ENCODE peak calls at places on chromosome 3, in eight cellular contexts. One of them, this sample, is unnamed. For H3K9me3, the result is how much of the 10 kb centered on the place peaks cover.

GRCh38 chr3:130374033-130374432 is 28.6 kb downstream of the COL6A5 start:
- DNase-seq in GM12878: no peak
- DNase-seq in AG04450: no peak
- DNase-seq in HCT116: no peak
- DNase-seq in lower lobe of right lung: no peak
- DNase-seq in psoas muscle: no peak
- DNase-seq in cardiac muscle cell: no peak
- DNase-seq in kidney: no peak
- DNase-seq in this sample: no peak

GRCh38 chr3:15500107-15500724 is 21.3 kb downstream of the COLQ start:
- DNase-seq in GM12878: no peak
- DNase-seq in AG04450: no peak
- DNase-seq in HCT116: no peak
- DNase-seq in lower lobe of right lung: no peak
- DNase-seq in psoas muscle: no peak
- DNase-seq in cardiac muscle cell: no peak
- DNase-seq in kidney: no peak
- DNase-seq in this sample: no peak

GRCh38 chr3:50155891-50156290 is 767 bp downstream of the SEMA3F start:
- DNase-seq in GM12878: no peak
- DNase-seq in AG04450: no peak
- DNase-seq in HCT116: no peak
- DNase-seq in lower lobe of right lung: no peak
- DNase-seq in psoas muscle: no peak
- DNase-seq in cardiac muscle cell: no peak
- DNase-seq in kidney: no peak
- DNase-seq in this sample: no peak

GRCh38 chr3:189080745-189081144 is 91.0 kb upstream of the TPRG1 start:
- DNase-seq in GM12878: no peak
- DNase-seq in AG04450: no peak
- DNase-seq in HCT116: no peak
- DNase-seq in lower lobe of right lung: no peak
- DNase-seq in psoas muscle: no peak
- DNase-seq in cardiac muscle cell: no peak
- DNase-seq in kidney: no peak
- DNase-seq in this sample: no peak

GRCh38 chr3:122577409-122578028 is at the start of gene PARP15:
- DNase-seq in GM12878: no peak
- DNase-seq in AG04450: no peak
- DNase-seq in HCT116: no peak
- DNase-seq in lower lobe of right lung: peak
- DNase-seq in psoas muscle: peak
- DNase-seq in cardiac muscle cell: peak
- DNase-seq in kidney: peak
- DNase-seq in this sample: no peak

GRCh38 chr3:468172-468571 is 271.6 kb downstream of the CHL1 start:
- DNase-seq in GM12878: no peak
- DNase-seq in AG04450: no peak
- DNase-seq in HCT116: no peak
- DNase-seq in lower lobe of right lung: no peak
- DNase-seq in psoas muscle: no peak
- DNase-seq in cardiac muscle cell: peak
- DNase-seq in kidney: no peak
- DNase-seq in this sample: no peak

GRCh38 chr3:106030620-106030945 is 161.8 kb upstream of the CBLB start:
- DNase-seq in GM12878: no peak
- DNase-seq in AG04450: no peak
- DNase-seq in HCT116: no peak
- DNase-seq in lower lobe of right lung: no peak
- DNase-seq in psoas muscle: no peak
- DNase-seq in cardiac muscle cell: peak
- DNase-seq in kidney: no peak
- DNase-seq in this sample: no peak

GRCh38 chr3:139198186-139198585 is 145.6 kb upstream of the MRPS22 start:
- DNase-seq in GM12878: no peak
- DNase-seq in AG04450: no peak
- DNase-seq in HCT116: no peak
- DNase-seq in lower lobe of right lung: no peak
- DNase-seq in psoas muscle: no peak
- DNase-seq in cardiac muscle cell: no peak
- DNase-seq in kidney: no peak
- DNase-seq in this sample: no peak

GRCh38 chr3:50381315-50381714 is 22.0 kb upstream of the TMEM115 start:
- DNase-seq in GM12878: no peak
- DNase-seq in AG04450: no peak
- DNase-seq in HCT116: no peak
- DNase-seq in lower lobe of right lung: no peak
- DNase-seq in psoas muscle: no peak
- DNase-seq in cardiac muscle cell: no peak
- DNase-seq in kidney: no peak
- DNase-seq in this sample: no peak

GRCh38 chr3:127133971-127134370 is 59.0 kb upstream of the PRR23E start:
- DNase-seq in GM12878: no peak
- DNase-seq in AG04450: no peak
- DNase-seq in HCT116: no peak
- DNase-seq in lower lobe of right lung: no peak
- DNase-seq in psoas muscle: no peak
- DNase-seq in cardiac muscle cell: no peak
- DNase-seq in kidney: no peak
- DNase-seq in this sample: no peak

GRCh38 chr3:155807823-155808222 is 1.7 kb upstream of the C3orf33 start:
- DNase-seq in GM12878: no peak
- DNase-seq in AG04450: no peak
- DNase-seq in HCT116: no peak
- DNase-seq in lower lobe of right lung: no peak
- DNase-seq in psoas muscle: no peak
- DNase-seq in cardiac muscle cell: no peak
- DNase-seq in kidney: no peak
- DNase-seq in this sample: no peak

GRCh38 chr3:7260975-7261374 is 400.1 kb downstream of the GRM7 start:
- DNase-seq in GM12878: no peak
- DNase-seq in AG04450: no peak
- DNase-seq in HCT116: no peak
- DNase-seq in lower lobe of right lung: no peak
- DNase-seq in psoas muscle: no peak
- DNase-seq in cardiac muscle cell: no peak
- DNase-seq in kidney: no peak
- DNase-seq in this sample: no peak

GRCh38 chr3:7263347-7264195 is 402.7 kb downstream of the GRM7 start:
- DNase-seq in GM12878: no peak
- DNase-seq in AG04450: no peak
- DNase-seq in HCT116: no peak
- DNase-seq in lower lobe of right lung: peak
- DNase-seq in psoas muscle: no peak
- DNase-seq in cardiac muscle cell: no peak
- DNase-seq in kidney: peak
- DNase-seq in this sample: no peak

DNA sequence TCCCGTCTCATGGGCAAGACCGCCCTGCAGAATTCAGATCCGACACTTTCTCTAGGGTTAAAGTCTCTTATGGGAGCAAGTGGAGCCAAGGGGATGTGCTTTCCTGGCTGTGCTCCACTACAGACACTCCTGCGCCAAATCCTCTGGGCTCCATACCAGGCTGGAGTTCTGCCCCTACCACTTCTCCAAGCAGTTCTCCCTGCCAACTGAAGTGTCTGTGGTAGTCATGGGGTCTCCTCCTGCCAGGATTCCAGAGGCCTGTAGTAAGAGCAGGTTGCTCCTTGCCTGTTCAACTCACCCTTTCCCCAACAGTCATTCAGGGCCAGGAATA is 403.2 kb downstream of the GRM7 start:
- DNase-seq in GM12878: no peak
- DNase-seq in AG04450: no peak
- DNase-seq in HCT116: no peak
- DNase-seq in lower lobe of right lung: no peak
- DNase-seq in psoas muscle: no peak
- DNase-seq in cardiac muscle cell: no peak
- DNase-seq in kidney: no peak
- DNase-seq in this sample: no peak
- H3K9me3 ChIP-seq in GM12878: under half
- H3K9me3 ChIP-seq in AG04450: under half
- H3K9me3 ChIP-seq in HCT116: under half
- H3K9me3 ChIP-seq in lower lobe of right lung: under half
- H3K9me3 ChIP-seq in psoas muscle: under half
- H3K9me3 ChIP-seq in cardiac muscle cell: under half
- H3K9me3 ChIP-seq in kidney: under half
- H3K9me3 ChIP-seq in this sample: under half

DNA sequence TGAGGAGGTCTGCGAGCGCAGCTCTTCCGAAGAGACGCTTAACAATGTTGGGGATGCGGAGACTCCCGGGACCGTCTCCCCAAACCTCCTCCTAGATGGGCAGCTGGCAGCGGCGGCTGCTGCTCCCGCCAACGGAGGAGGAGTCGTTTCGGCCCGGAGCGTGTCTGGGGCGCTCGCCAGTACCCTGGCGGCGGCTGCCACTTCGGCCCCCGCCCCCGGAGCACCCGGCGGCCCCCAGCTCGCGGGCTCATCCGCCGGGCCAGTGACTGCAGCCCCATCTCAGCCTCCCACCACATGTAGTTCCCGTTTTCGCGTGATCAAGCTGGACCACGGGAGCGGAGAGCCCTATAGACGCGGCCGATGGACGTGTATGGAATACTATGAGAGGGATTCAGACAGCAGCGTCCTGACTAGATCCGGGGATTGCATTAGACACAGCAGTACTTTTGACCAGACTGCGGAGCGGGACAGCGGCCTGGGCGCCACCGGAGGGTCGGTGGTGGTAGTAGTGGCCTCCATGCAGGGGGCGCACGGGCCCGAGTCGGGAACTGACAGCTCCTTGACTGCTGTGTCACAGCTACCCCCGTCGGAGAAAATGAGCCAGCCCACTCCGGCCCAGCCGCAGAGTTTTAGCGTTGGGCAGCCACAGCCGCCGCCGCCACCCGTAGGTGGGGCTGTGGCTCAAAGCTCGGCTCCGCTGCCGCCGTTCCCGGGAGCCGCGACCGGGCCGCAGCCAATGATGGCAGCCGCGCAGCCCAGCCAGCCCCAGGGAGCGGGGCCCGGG is 1.6 kb downstream of the TSC22D2 start:
- DNase-seq in GM12878: no peak
- DNase-seq in AG04450: no peak
- DNase-seq in HCT116: no peak
- DNase-seq in lower lobe of right lung: peak
- DNase-seq in psoas muscle: peak
- DNase-seq in cardiac muscle cell: peak
- DNase-seq in kidney: peak
- DNase-seq in this sample: peak
- TF ChIP-seq CTCF in GM12878: peak
- TF ChIP-seq CTCF in AG04450: peak
- TF ChIP-seq CTCF in HCT116: peak
- TF ChIP-seq CTCF in lower lobe of right lung: peak
- TF ChIP-seq CTCF in psoas muscle: peak
- TF ChIP-seq CTCF in cardiac muscle cell: peak
- TF ChIP-seq CTCF in kidney: peak
- TF ChIP-seq CTCF in this sample: peak

DNA sequence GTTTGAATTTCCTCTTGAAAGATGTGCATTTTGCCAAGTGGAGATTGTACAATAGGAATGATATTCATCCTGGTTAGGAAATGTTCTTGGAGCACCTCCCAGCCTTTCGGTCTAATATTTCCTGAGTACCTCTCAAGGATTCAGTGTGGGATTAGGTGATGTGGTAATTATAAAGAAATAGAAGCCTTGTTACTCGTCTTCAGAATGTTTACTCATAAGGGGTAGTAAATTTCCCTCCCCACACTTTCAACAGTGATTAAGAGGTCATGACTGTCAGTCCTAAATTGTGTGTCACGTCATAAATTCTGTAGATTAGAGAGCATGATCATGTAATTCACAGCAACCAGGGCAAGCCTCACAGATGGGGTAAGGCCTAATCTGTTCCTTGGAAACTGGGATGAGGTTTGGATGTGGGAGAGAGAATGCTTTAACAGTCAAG is 633.1 kb upstream of the TBL1XR1 start:
- DNase-seq in GM12878: no peak
- DNase-seq in AG04450: no peak
- DNase-seq in HCT116: no peak
- DNase-seq in lower lobe of right lung: no peak
- DNase-seq in psoas muscle: no peak
- DNase-seq in cardiac muscle cell: peak
- DNase-seq in kidney: no peak
- DNase-seq in this sample: no peak
- H3K27ac ChIP-seq in GM12878: no peak
- H3K27ac ChIP-seq in AG04450: no peak
- H3K27ac ChIP-seq in HCT116: no peak
- H3K27ac ChIP-seq in lower lobe of right lung: peak
- H3K27ac ChIP-seq in psoas muscle: peak
- H3K27ac ChIP-seq in cardiac muscle cell: no peak
- H3K27ac ChIP-seq in kidney: no peak
- H3K27ac ChIP-seq in this sample: peak

GRCh38 chr3:112846764-112847163 is at the start of gene CD200R1L:
- DNase-seq in GM12878: no peak
- DNase-seq in AG04450: no peak
- DNase-seq in HCT116: no peak
- DNase-seq in lower lobe of right lung: no peak
- DNase-seq in psoas muscle: no peak
- DNase-seq in cardiac muscle cell: no peak
- DNase-seq in kidney: no peak
- DNase-seq in this sample: no peak
- H3K9me3 ChIP-seq in GM12878: under half
- H3K9me3 ChIP-seq in AG04450: under half
- H3K9me3 ChIP-seq in HCT116: under half
- H3K9me3 ChIP-seq in lower lobe of right lung: under half
- H3K9me3 ChIP-seq in psoas muscle: under half
- H3K9me3 ChIP-seq in cardiac muscle cell: under half
- H3K9me3 ChIP-seq in kidney: under half
- H3K9me3 ChIP-seq in this sample: under half

DNA sequence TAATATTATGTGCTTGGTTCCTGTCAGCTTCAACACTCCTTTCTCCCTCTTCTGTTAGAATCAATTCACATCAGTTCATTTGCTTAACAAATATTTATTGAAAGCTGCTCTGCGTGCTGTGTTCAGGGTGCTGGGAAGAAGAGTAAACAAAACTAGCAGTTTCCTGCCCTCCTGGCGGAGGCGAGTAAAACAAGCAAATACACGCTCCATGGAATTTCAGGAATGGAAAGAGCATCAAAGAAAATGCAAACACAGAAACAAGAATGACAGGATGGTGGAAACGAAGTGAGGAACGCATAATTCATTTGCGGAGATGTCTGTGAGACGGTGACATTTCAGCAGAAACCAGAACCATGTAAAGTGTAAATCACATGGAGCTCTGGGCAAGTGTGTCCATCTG is 49.4 kb upstream of the SPTSSB start:
- DNase-seq in GM12878: no peak
- DNase-seq in AG04450: no peak
- DNase-seq in HCT116: no peak
- DNase-seq in lower lobe of right lung: no peak
- DNase-seq in psoas muscle: no peak
- DNase-seq in cardiac muscle cell: no peak
- DNase-seq in kidney: no peak
- DNase-seq in this sample: no peak
- TF ChIP-seq CTCF in GM12878: no peak
- TF ChIP-seq CTCF in AG04450: peak
- TF ChIP-seq CTCF in HCT116: no peak
- TF ChIP-seq CTCF in lower lobe of right lung: no peak
- TF ChIP-seq CTCF in psoas muscle: no peak
- TF ChIP-seq CTCF in cardiac muscle cell: no peak
- TF ChIP-seq CTCF in kidney: no peak
- TF ChIP-seq CTCF in this sample: no peak

DNA sequence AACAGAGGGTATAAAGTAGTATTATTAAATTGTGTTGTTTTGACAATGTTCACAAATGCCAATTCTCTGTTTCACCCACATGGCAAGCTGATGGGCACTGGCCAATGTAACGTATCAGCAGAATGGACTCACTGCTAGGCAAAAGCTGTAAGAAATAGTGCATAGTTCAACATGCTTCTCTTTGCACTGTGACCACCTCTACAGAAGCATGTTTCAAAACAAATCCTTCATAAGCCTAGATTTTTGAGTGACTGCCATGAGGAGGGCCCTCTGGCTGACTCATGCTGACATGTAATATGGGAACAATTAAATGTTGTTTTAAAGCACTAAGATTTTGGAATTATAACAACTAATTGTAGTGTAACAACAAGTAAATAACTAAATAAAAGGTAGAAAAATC is 3.2 kb downstream of the GBE1 start:
- DNase-seq in GM12878: no peak
- DNase-seq in AG04450: no peak
- DNase-seq in HCT116: no peak
- DNase-seq in lower lobe of right lung: no peak
- DNase-seq in psoas muscle: no peak
- DNase-seq in cardiac muscle cell: peak
- DNase-seq in kidney: no peak
- DNase-seq in this sample: no peak
- H3K27ac ChIP-seq in GM12878: no peak
- H3K27ac ChIP-seq in AG04450: no peak
- H3K27ac ChIP-seq in HCT116: no peak
- H3K27ac ChIP-seq in lower lobe of right lung: no peak
- H3K27ac ChIP-seq in psoas muscle: peak
- H3K27ac ChIP-seq in cardiac muscle cell: no peak
- H3K27ac ChIP-seq in kidney: no peak
- H3K27ac ChIP-seq in this sample: peak

This sample was measured in right atrium auricular region.